ENCODE peak calls at places on chromosomes 7 and 10, in eight cellular contexts. O is left ventricle myocardium inferior, G is choroid plexus epithelial cell, P is transverse colon, I is endothelial cell, D is thoracic aorta, E is AG09319, Y is psoas muscle. L is an unnamed sample.

GRCh38 chr7:123190109-123190831 is 9.5 kb downstream of the SLC13A1 start:
- DNase-seq in E (no peak), D (no peak), O (no peak), P (no peak), G (no peak), I (no peak), Y (no peak), L (no peak)

GRCh38 chr7:37987732-37988131 is 67.3 kb downstream of the EPDR1 start:
- DNase-seq in O (no peak), E (no peak), Y (no peak), P (peak; percentile 43), D (no peak), I (no peak), G (peak; percentile 51), L (no peak)

GRCh38 chr10:6877351-6878066 is 297.4 kb upstream of the PRKCQ start:
- DNase-seq in G (no peak), O (no peak), Y (peak; percentile 58), I (no peak), D (no peak), P (no peak), E (no peak), L (no peak)

GRCh38 chr10:75408911-75409885 is 7.6 kb upstream of the ZNF503 start:
- DNase-seq in P (peak; percentile 79), D (no peak), G (no peak), Y (peak; percentile 82), I (peak; percentile 70), O (peak; percentile 83), E (no peak), L (peak; percentile 88)

GRCh38 chr7:38736135-38736534 is 105.0 kb upstream of the AMPH start:
- DNase-seq in E (no peak), G (peak; percentile 43), I (no peak), O (no peak), D (no peak), P (no peak), Y (no peak), L (no peak)

GRCh38 chr10:60239228-60239627 is 150.4 kb downstream of the ANK3 start:
- DNase-seq in E (no peak), O (no peak), G (no peak), D (no peak), Y (no peak), I (no peak), P (no peak), L (no peak)

GRCh38 chr7:132933076-132933466 is 148.8 kb downstream of the CHCHD3 start:
- DNase-seq in P (no peak), O (no peak), D (no peak), E (no peak), Y (no peak), I (no peak), G (peak; percentile 90), L (no peak)

GRCh38 chr10:51007781-51008180 is 66.5 kb upstream of the PRKG1 start:
- DNase-seq in I (no peak), E (no peak), O (no peak), Y (no peak), P (no peak), G (peak; percentile 51), D (no peak), L (no peak)

GRCh38 chr10:13787015-13787421 is 200.3 kb downstream of the PRPF18 start:
- DNase-seq in Y (no peak), E (no peak), D (no peak), G (peak; percentile 89), P (peak; percentile 17), I (peak; percentile 67), O (no peak), L (no peak)

GRCh38 chr7:115724400-115725056 is 306.0 kb downstream of the TFEC start:
- DNase-seq in P (peak; percentile 15), Y (no peak), D (no peak), G (no peak), O (no peak), E (no peak), I (no peak), L (no peak)

GRCh38 chr7:81845628-81846259 is 75.9 kb upstream of the HGF start:
- DNase-seq in I (no peak), O (no peak), P (no peak), G (peak; percentile 84), Y (no peak), D (no peak), E (no peak), L (no peak)

GRCh38 chr10:103745264-103746247 is 109.8 kb downstream of the SH3PXD2A start:
- DNase-seq in Y (peak; percentile 56), E (no peak), O (no peak), G (no peak), D (no peak), P (peak; percentile 28), I (no peak), L (peak; percentile 48)

GRCh38 chr7:3597243-3597642 is 296.2 kb downstream of the SDK1 start:
- DNase-seq in D (no peak), O (no peak), P (no peak), I (no peak), E (no peak), G (no peak), Y (no peak), L (no peak)

GRCh38 chr10:11337516-11337915 is 273.9 kb downstream of the USP6NL start:
- DNase-seq in G (no peak), O (no peak), I (no peak), P (no peak), D (no peak), Y (no peak), E (no peak), L (no peak)

GRCh38 chr10:6053816-6054581 is 8.2 kb downstream of the IL2RA start:
- DNase-seq in I (peak; percentile 15), O (peak; percentile 53), D (no peak), P (peak; percentile 52), Y (peak; percentile 59), G (no peak), E (no peak), L (no peak)

GRCh38 chr7:156504687-156505545 is 135.7 kb upstream of the RNF32 start:
- DNase-seq in D (no peak), O (no peak), E (no peak), I (no peak), G (no peak), P (no peak), Y (no peak), L (no peak)

GRCh38 chr7:44071726-44072363 is 6.5 kb upstream of the PGAM2 start:
- DNase-seq in D (no peak), O (peak; percentile 7), P (peak; percentile 37), Y (peak; percentile 35), G (no peak), I (no peak), E (no peak), L (no peak)

GRCh38 chr7:41984888-41985287 is 252.1 kb downstream of the GLI3 start:
- DNase-seq in D (no peak), G (peak; percentile 77), E (no peak), P (no peak), Y (no peak), O (no peak), I (no peak), L (no peak)

GRCh38 chr7:7970113-7970619 is 1.6 kb downstream of the GLCCI1 start:
- DNase-seq in O (no peak), G (no peak), E (no peak), I (no peak), Y (no peak), P (no peak), D (no peak), L (no peak)

GRCh38 chr7:126499481-126499880 is 753.3 kb downstream of the GRM8 start:
- DNase-seq in O (no peak), P (no peak), Y (no peak), I (no peak), E (no peak), D (no peak), G (no peak), L (no peak)

GRCh38 chr10:101938316-101939272 is 95.0 kb upstream of the KCNIP2 start:
- DNase-seq in Y (no peak), E (peak; percentile 84), P (no peak), D (no peak), G (peak; percentile 92), I (no peak), O (no peak), L (no peak)

GRCh38 chr7:85185355-85186082 is 1.3 kb downstream of the SEMA3D start:
- DNase-seq in P (peak; percentile 9), E (no peak), O (peak; percentile 43), G (peak; percentile 55), D (peak; percentile 12), Y (peak; percentile 42), I (peak; percentile 48), L (no peak)

GRCh38 chr10:117226813-117227451 is 14.0 kb upstream of the SLC18A2 start:
- DNase-seq in I (peak; percentile 55), O (no peak), E (no peak), G (peak; percentile 57), P (peak; percentile 25), D (no peak), Y (no peak), L (no peak)

GRCh38 chr10:87931836-87932230 is 68.4 kb downstream of the PTEN start:
- DNase-seq in I (no peak), G (no peak), D (no peak), O (no peak), E (no peak), Y (no peak), P (no peak), L (no peak)

GRCh38 chr7:133233142-133233541 is 19.7 kb upstream of the EXOC4 start:
- DNase-seq in O (no peak), G (no peak), P (no peak), E (no peak), Y (no peak), I (no peak), D (no peak), L (no peak)

GRCh38 chr10:91856637-91857036 is 52.6 kb downstream of the FGFBP3 start:
- DNase-seq in O (no peak), I (no peak), G (peak; percentile 18), P (no peak), E (no peak), Y (no peak), D (no peak), L (peak; percentile 33)
- TF ChIP-seq CTCF in O (no peak), I (no peak), G (peak; percentile 46), P (no peak), E (peak; percentile 20), Y (no peak), D (peak; percentile 21), L (peak; percentile 77)

GRCh38 chr10:61903184-61903990 is 1.9 kb downstream of the ARID5B start:
- DNase-seq in Y (peak; percentile 76), O (peak; percentile 48), I (peak; percentile 31), E (no peak), G (peak; percentile 74), D (no peak), P (peak; percentile 76), L (peak; percentile 84)
- TF ChIP-seq CTCF in Y (peak; percentile 30), O (peak; percentile 45), I (no peak), E (peak; percentile 23), G (peak; percentile 31), D (peak; percentile 11), P (peak; percentile 19), L (peak; percentile 14)

GRCh38 chr10:27030060-27030459 is 70.2 kb downstream of the ANKRD26 start:
- DNase-seq in E (no peak), O (no peak), I (no peak), Y (no peak), G (peak; percentile 5), P (no peak), D (no peak), L (no peak)
- TF ChIP-seq CTCF in E (no peak), O (no peak), I (no peak), Y (no peak), G (no peak), P (no peak), D (no peak), L (no peak)

DNA sequence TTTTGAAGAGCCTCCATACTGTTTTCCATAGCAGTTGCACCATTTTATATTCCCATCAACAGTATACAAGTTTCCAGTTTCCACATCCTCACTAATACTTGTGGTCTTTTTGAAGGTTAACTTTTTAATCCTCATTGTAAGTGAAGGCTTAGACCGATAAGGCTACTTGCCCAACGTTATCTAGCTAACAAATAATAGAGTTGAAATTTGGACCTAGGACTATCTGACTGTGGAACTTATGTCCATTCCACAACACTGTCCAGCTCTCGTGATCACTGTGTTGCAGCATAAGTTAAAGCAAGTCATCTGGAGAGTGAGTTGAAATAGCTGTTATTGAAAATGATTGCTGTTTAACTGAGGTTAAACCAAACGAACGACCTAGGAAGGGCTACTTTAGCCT is 84.0 kb downstream of the ZNF92 start:
- DNase-seq in D (no peak), E (no peak), I (no peak), G (no peak), O (no peak), P (no peak), Y (no peak), L (no peak)
- TF ChIP-seq CTCF in D (no peak), E (no peak), I (no peak), G (no peak), O (no peak), P (no peak), Y (no peak), L (no peak)

L was measured in Caco-2.